ENCODE peak calls at places on chromosomes 3 and 15, in eight cellular contexts. N is aorta, A is dorsolateral prefrontal cortex, I is right cardiac atrium, G is tibial artery, Q is cardiac muscle cell, F is body of pancreas, K is GM23248. O is an unnamed sample.

GRCh38 chr3:5022187-5022965 is 43.1 kb downstream of the BHLHE40 start:
- DNase-seq in N (no peak), A (no peak), I (no peak), G (no peak), Q (no peak), F (no peak), K (peak; percentile 66), O (no peak)

GRCh38 chr3:32428092-32429068 is 36.7 kb downstream of the CMTM7 start:
- DNase-seq in N (no peak), A (no peak), I (no peak), G (no peak), Q (no peak), F (no peak), K (no peak), O (peak; percentile 77)

GRCh38 chr3:95333826-95334225 is 1271.0 kb downstream of the NSUN3 start:
- DNase-seq in N (no peak), A (no peak), I (no peak), G (no peak), Q (no peak), F (no peak), K (no peak), O (no peak)

GRCh38 chr15:87672309-87672897 is 584.1 kb downstream of the NTRK3 start:
- DNase-seq in N (peak; percentile 50), A (peak; percentile 46), I (peak; percentile 57), G (no peak), Q (peak; percentile 35), F (peak; percentile 24), K (peak; percentile 67), O (no peak)

GRCh38 chr15:100615801-100616200 is 13.4 kb downstream of the ASB7 start:
- DNase-seq in N (no peak), A (no peak), I (no peak), G (no peak), Q (no peak), F (no peak), K (no peak), O (no peak)

GRCh38 chr3:123039178-123039577 is 11.6 kb upstream of the SEMA5B start:
- DNase-seq in N (no peak), A (no peak), I (no peak), G (no peak), Q (no peak), F (no peak), K (no peak), O (no peak)

GRCh38 chr15:90873998-90874605 is 5.7 kb downstream of the FURIN start:
- DNase-seq in N (no peak), A (no peak), I (peak; percentile 68), G (no peak), Q (peak; percentile 54), F (peak; percentile 87), K (peak; percentile 33), O (no peak)

GRCh38 chr3:170081079-170081741 is 43.4 kb downstream of the GPR160 start:
- DNase-seq in N (no peak), A (no peak), I (no peak), G (no peak), Q (no peak), F (no peak), K (peak; percentile 49), O (no peak)

GRCh38 chr3:7546219-7546618 is 685.3 kb downstream of the GRM7 start:
- DNase-seq in N (no peak), A (no peak), I (no peak), G (no peak), Q (peak; percentile 11), F (no peak), K (no peak), O (no peak)

GRCh38 chr3:54965746-54966145 is 37.9 kb upstream of the LRTM1 start:
- DNase-seq in N (no peak), A (no peak), I (no peak), G (no peak), Q (no peak), F (no peak), K (peak; percentile 83), O (no peak)

GRCh38 chr3:14818804-14819500 is at the start of gene FGD5:
- DNase-seq in N (no peak), A (no peak), I (no peak), G (no peak), Q (no peak), F (no peak), K (no peak), O (no peak)
- H3K27me3 ChIP-seq in N (no peaks in the 10 kb centered on the region), A (no peaks in the 10 kb centered on the region), I (no peaks in the 10 kb centered on the region), G (no peaks in the 10 kb centered on the region), Q (no peaks in the 10 kb centered on the region), F (no peaks in the 10 kb centered on the region), K (peaks cover 30% of the 10 kb centered on the region), O (no peaks in the 10 kb centered on the region)

GRCh38 chr3:36909666-36910065 is 35.2 kb downstream of the TRANK1 start:
- DNase-seq in N (no peak), A (no peak), I (no peak), G (no peak), Q (no peak), F (no peak), K (no peak), O (no peak)
- H3K27ac ChIP-seq in N (no peak overlapping the region), A (no peak overlapping the region), I (no peak overlapping the region), G (no peak overlapping the region), Q (no peak overlapping the region), F (no peak overlapping the region), K (no peak overlapping the region), O (peak overlapping the region; percentile 87)

DNA sequence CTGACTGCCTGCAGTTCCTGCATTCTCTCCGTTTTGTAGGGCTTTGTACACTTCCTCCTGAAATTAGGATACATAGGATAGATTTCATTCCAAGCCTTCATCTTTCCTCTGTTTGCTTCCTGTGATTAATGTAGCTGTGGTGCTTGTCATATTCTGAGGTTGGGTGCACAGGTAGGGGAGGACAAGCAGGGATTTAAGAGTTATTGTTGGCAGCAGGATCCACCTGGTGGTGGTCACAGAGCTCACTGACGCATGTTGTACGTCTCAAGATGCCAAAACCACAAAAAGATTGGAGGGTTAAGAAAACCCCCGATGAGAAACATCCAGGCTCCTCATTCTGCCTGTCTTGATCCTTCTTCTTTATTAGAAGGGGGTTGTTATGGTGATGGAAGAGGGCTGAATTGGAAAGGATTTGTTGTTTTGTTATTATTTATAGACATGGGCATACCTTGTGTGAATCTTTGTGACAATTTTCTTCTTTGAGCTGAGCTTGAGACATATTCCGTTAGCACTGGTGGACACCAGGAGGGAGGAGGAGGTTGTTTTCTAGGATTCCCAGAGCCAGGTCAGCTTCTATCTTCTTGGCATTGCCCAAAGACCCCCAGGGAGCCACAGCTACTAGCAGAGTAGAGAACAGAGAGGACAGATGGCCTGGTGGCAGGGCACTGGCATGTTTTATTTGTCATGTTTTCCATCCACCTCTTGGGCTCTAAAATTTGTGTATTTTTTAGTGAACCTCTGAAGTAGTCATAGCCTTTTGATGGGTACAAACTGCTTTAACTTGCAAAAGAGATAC is 57.7 kb upstream of the LARS2 start:
- DNase-seq in N (no peak), A (no peak), I (no peak), G (no peak), Q (no peak), F (no peak), K (no peak), O (no peak)
- H3K27me3 ChIP-seq in N (no peaks in the 10 kb centered on the region), A (peaks cover 12% of the 10 kb centered on the region), I (no peaks in the 10 kb centered on the region), G (no peaks in the 10 kb centered on the region), Q (no peaks in the 10 kb centered on the region), F (no peaks in the 10 kb centered on the region), K (peaks cover 23% of the 10 kb centered on the region), O (peaks cover 7% of the 10 kb centered on the region)

GRCh38 chr3:151225040-151225975 is 22.3 kb upstream of the GPR171 start:
- DNase-seq in N (no peak), A (no peak), I (no peak), G (no peak), Q (no peak), F (no peak), K (no peak), O (peak; percentile 80)

GRCh38 chr3:151227438-151228290 is 24.6 kb upstream of the GPR171 start:
- DNase-seq in N (peak; percentile 81), A (peak; percentile 85), I (peak; percentile 82), G (peak; percentile 75), Q (peak; percentile 79), F (peak; percentile 72), K (peak; percentile 80), O (peak; percentile 90)

GRCh38 chr3:151226088-151226563 is 23.1 kb upstream of the GPR171 start:
- DNase-seq in N (no peak), A (no peak), I (no peak), G (no peak), Q (no peak), F (no peak), K (peak; percentile 88), O (no peak)

GRCh38 chr3:151228291-151229125 is 25.5 kb upstream of the GPR171 start:
- DNase-seq in N (no peak), A (no peak), I (no peak), G (no peak), Q (no peak), F (no peak), K (peak; percentile 82), O (no peak)

GRCh38 chr3:151226825-151227224 is 23.8 kb upstream of the GPR171 start:
- DNase-seq in N (no peak), A (no peak), I (no peak), G (no peak), Q (no peak), F (no peak), K (no peak), O (no peak)
- H3K27ac ChIP-seq in N (no peak overlapping the region), A (no peak overlapping the region), I (no peak overlapping the region), G (no peak overlapping the region), Q (peak overlapping the region; percentile 49), F (no peak overlapping the region), K (no peak overlapping the region), O (peak overlapping the region; percentile 7)